ENCODE peak calls at places on chromosomes 3 and 15, in six cellular contexts. P is foreskin fibroblast, C is uterus, F is AG09309, Q is psoas muscle, A is fibroblast of the aortic adventitia. Y is an unnamed sample.

GRCh38 chr3:188385295-188385694 is 231.3 kb downstream of the LPP start:
- DNase-seq in C (no peak), Q (no peak), A (no peak), P (peak), F (no peak), Y (no peak)

GRCh38 chr3:23944861-23945652 is at the start of gene NR1D2:
- DNase-seq in F (peak), C (peak), Q (peak), P (peak), A (peak), Y (peak)

GRCh38 chr3:138976047-138976446 is 29.0 kb downstream of the FOXL2NB start:
- DNase-seq in Q (no peak), F (no peak), P (no peak), C (no peak), A (no peak), Y (no peak)

GRCh38 chr3:117035785-117036184 is 326.2 kb downstream of the TUSC7 start:
- DNase-seq in F (no peak), A (no peak), P (peak), Q (peak), C (no peak), Y (no peak)

GRCh38 chr3:134066539-134067310 is 37.0 kb upstream of the SLCO2A1 start:
- DNase-seq in A (peak), Q (no peak), F (no peak), C (no peak), P (no peak), Y (no peak)

GRCh38 chr3:171778493-171778892 is 31.8 kb downstream of the PLD1 start:
- DNase-seq in A (no peak), F (no peak), Q (no peak), P (no peak), C (no peak), Y (no peak)

GRCh38 chr3:150293401-150294001 is 114.6 kb upstream of the TSC22D2 start:
- DNase-seq in C (no peak), A (peak), F (peak), Q (no peak), P (peak), Y (no peak)

GRCh38 chr3:157438371-157438735 is 1.7 kb downstream of the PTX3 start:
- DNase-seq in A (peak), C (no peak), P (peak), F (no peak), Q (no peak), Y (no peak)

GRCh38 chr15:41043276-41043675 is 72.8 kb downstream of the INO80 start:
- DNase-seq in P (peak), A (peak), Q (no peak), C (no peak), F (peak), Y (no peak)

GRCh38 chr3:183100376-183100775 is 1.1 kb upstream of the MCCC1 start:
- DNase-seq in C (no peak), Q (no peak), P (peak), A (peak), F (no peak), Y (no peak)

GRCh38 chr3:48656061-48656840 is 6.4 kb downstream of the CELSR3 start:
- DNase-seq in F (peak), P (peak), C (peak), Q (peak), A (peak), Y (peak)

GRCh38 chr15:51796777-51797474 is 32.5 kb upstream of the TMOD3 start:
- DNase-seq in F (no peak), Q (no peak), A (no peak), P (peak), C (no peak), Y (no peak)

GRCh38 chr3:56776551-56776950 is 25.2 kb downstream of the ARHGEF3 start:
- DNase-seq in C (no peak), F (no peak), A (no peak), P (no peak), Q (no peak), Y (no peak)

GRCh38 chr15:95446854-95447253 is 883.6 kb upstream of the NR2F2 start:
- DNase-seq in P (no peak), F (no peak), A (no peak), C (no peak), Q (no peak), Y (no peak)

GRCh38 chr3:177602601-177603136 is 405.4 kb upstream of the TBL1XR1 start:
- DNase-seq in C (no peak), F (no peak), A (no peak), P (peak), Q (no peak), Y (no peak)

GRCh38 chr3:111712294-111713180 is 117.4 kb upstream of the ZBED2 start:
- DNase-seq in Q (no peak), A (peak), C (no peak), F (no peak), P (no peak), Y (no peak)

GRCh38 chr3:53730565-53730964 is 115.7 kb downstream of the CHDH start:
- DNase-seq in F (no peak), P (peak), C (peak), Q (no peak), A (peak), Y (no peak)

GRCh38 chr3:133662256-133662773 is 574 bp upstream of the TOPBP1 start:
- DNase-seq in A (peak), Q (no peak), F (no peak), P (peak), C (no peak), Y (no peak)

GRCh38 chr3:8313591-8314298 is 187.9 kb upstream of the LMCD1 start:
- DNase-seq in Q (no peak), F (no peak), C (no peak), P (no peak), A (no peak), Y (no peak)

GRCh38 chr15:25693321-25694237 is 169.5 kb downstream of the ATP10A start:
- DNase-seq in C (peak), Q (peak), P (peak), F (no peak), A (peak), Y (peak)

GRCh38 chr15:77577350-77577749 is 55.4 kb downstream of the LINGO1 start:
- DNase-seq in P (no peak), Q (peak), A (no peak), F (no peak), C (no peak), Y (no peak)

GRCh38 chr3:192795021-192795420 is 67.7 kb upstream of the FGF12 start:
- DNase-seq in F (peak), Q (no peak), C (no peak), P (no peak), A (peak), Y (no peak)

GRCh38 chr15:79004336-79004735 is 59.5 kb upstream of the CTSH start:
- DNase-seq in A (peak), F (no peak), C (no peak), P (peak), Q (peak), Y (no peak)

GRCh38 chr3:179726075-179726742 is 73.4 kb downstream of the USP13 start:
- DNase-seq in C (no peak), F (no peak), A (no peak), P (no peak), Q (no peak), Y (no peak)

GRCh38 chr15:38425269-38425668 is 28.7 kb upstream of the FAM98B start:
- DNase-seq in C (no peak), A (no peak), Q (no peak), F (no peak), P (no peak), Y (no peak)

GRCh38 chr15:72179950-72180581 is 17.5 kb downstream of the GRAMD2A start:
- DNase-seq in Q (peak), F (no peak), C (no peak), A (no peak), P (no peak), Y (no peak)

GRCh38 chr3:146148468-146148931 is 12.5 kb downstream of the PLOD2 start:
- DNase-seq in A (peak), Q (no peak), P (peak), C (no peak), F (no peak), Y (no peak)

GRCh38 chr3:120170223-120170622 is 76.0 kb upstream of the GSK3B start:
- DNase-seq in C (no peak), P (peak), A (peak), F (no peak), Q (no peak), Y (no peak)

GRCh38 chr3:9500108-9501050 is 53.2 kb downstream of the LHFPL4 start:
- DNase-seq in A (peak), Q (peak), P (peak), C (no peak), F (no peak), Y (no peak)

GRCh38 chr3:136473716-136474326 is 223.7 kb downstream of the PCCB start:
- DNase-seq in F (peak), P (no peak), C (no peak), Q (no peak), A (peak), Y (no peak)

GRCh38 chr3:14797731-14798130 is 21.0 kb upstream of the FGD5 start:
- DNase-seq in P (no peak), F (no peak), A (no peak), Q (peak), C (peak), Y (no peak)

GRCh38 chr3:161415506-161416231 is 44.4 kb upstream of the SPTSSB start:
- DNase-seq in A (peak), P (peak), F (peak), Q (no peak), C (no peak), Y (no peak)

GRCh38 chr15:96462768-96463167 is 132.3 kb downstream of the NR2F2 start:
- DNase-seq in A (peak), F (no peak), P (peak), Q (no peak), C (no peak), Y (no peak)

GRCh38 chr3:38401563-38401962 is 52.1 kb upstream of the ACVR2B start:
- DNase-seq in P (no peak), F (no peak), A (no peak), Q (no peak), C (no peak), Y (no peak)

GRCh38 chr3:136932518-136932917 is 25.3 kb upstream of the IL20RB start:
- DNase-seq in Q (no peak), C (no peak), A (no peak), F (no peak), P (no peak), Y (no peak)

GRCh38 chr15:98872777-98873176 is 134.8 kb downstream of the PGPEP1L start:
- DNase-seq in P (no peak), C (no peak), F (no peak), A (no peak), Q (no peak), Y (no peak)
- H3K4me3 ChIP-seq in P (no peak), C (no peak), F (no peak), A (no peak), Q (no peak), Y (no peak)

GRCh38 chr15:73633991-73634495 is 854 bp upstream of the NPTN start:
- DNase-seq in Q (no peak), C (no peak), P (peak), A (peak), F (peak), Y (no peak)
- H3K4me3 ChIP-seq in Q (peak), C (peak), P (peak), A (peak), F (peak), Y (no peak)

GRCh38 chr15:35437157-35437556 is 108.8 kb downstream of the DPH6 start:
- DNase-seq in F (no peak), Q (no peak), C (no peak), P (peak), A (no peak), Y (no peak)
- H3K4me3 ChIP-seq in F (no peak), Q (no peak), C (no peak), P (no peak), A (no peak), Y (no peak)

DNA sequence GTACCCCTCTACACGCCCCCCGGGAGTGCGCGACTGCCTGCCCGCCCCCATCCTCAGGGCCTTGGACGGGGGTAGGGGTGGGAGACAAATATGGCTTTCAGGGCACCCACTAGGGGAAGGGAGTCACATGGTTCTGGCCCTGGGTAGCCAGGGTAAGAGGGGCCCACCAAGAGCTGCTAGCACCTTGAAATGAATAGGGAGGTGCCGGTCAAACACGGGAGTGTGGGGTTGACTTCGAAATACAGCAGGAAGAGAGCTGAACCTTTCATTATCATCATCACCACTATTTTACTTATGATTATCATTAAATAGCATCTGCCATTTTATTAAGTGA is 489.1 kb downstream of the MAGI1 start:
- DNase-seq in A (no peak), Q (no peak), P (no peak), F (no peak), C (no peak), Y (no peak)
- H3K4me3 ChIP-seq in A (peak), Q (peak), P (peak), F (peak), C (peak), Y (peak)

GRCh38 chr15:59245583-59245982 is 38.9 kb downstream of the LDHAL6B start:
- DNase-seq in C (no peak), Q (no peak), F (no peak), A (no peak), P (no peak), Y (no peak)
- H3K4me3 ChIP-seq in C (no peak), Q (no peak), F (no peak), A (no peak), P (no peak), Y (no peak)